ENCODE peak calls at places on chromosomes 12 and 14, in six cellular contexts. Q, G, A, Z, H and C are unnamed samples.

GRCh38 chr12:131196220-131196619 is 242.5 kb downstream of the ADGRD1 start:
- DNase-seq in Q (no peak), G (no peak), A (no peak), Z (no peak), H (no peak), C (no peak)

GRCh38 chr12:93786669-93787397 is 109.7 kb downstream of the CRADD start:
- DNase-seq in Q (no peak), G (no peak), A (no peak), Z (no peak), H (no peak), C (no peak)

GRCh38 chr12:62248873-62249272 is 11.3 kb upstream of the USP15 start:
- DNase-seq in Q (no peak), G (no peak), A (no peak), Z (no peak), H (peak; percentile 8), C (no peak)

GRCh38 chr12:85711735-85712390 is 124.3 kb downstream of the RASSF9 start:
- DNase-seq in Q (no peak), G (no peak), A (no peak), Z (peak; percentile 38), H (peak; percentile 9), C (no peak)

GRCh38 chr12:50055831-50056628 is 1.4 kb upstream of the ASIC1 start:
- DNase-seq in Q (peak; percentile 53), G (no peak), A (peak; percentile 39), Z (no peak), H (peak; percentile 85), C (peak; percentile 73)

GRCh38 chr12:114671321-114671663 is 12.7 kb downstream of the TBX3 start:
- DNase-seq in Q (no peak), G (no peak), A (no peak), Z (no peak), H (no peak), C (no peak)

GRCh38 chr12:63846249-63846967 is 1.9 kb downstream of the SRGAP1 start:
- DNase-seq in Q (no peak), G (no peak), A (no peak), Z (no peak), H (no peak), C (no peak)

GRCh38 chr12:25958254-25959068 is at the start of gene RASSF8:
- DNase-seq in Q (no peak), G (peak; percentile 45), A (no peak), Z (peak; percentile 80), H (peak; percentile 95), C (peak; percentile 79)

GRCh38 chr14:51209457-51209856 is 30.6 kb upstream of the TMX1 start:
- DNase-seq in Q (no peak), G (no peak), A (no peak), Z (no peak), H (no peak), C (no peak)

GRCh38 chr12:41919526-41920305 is 225.0 kb downstream of the GXYLT1 start:
- DNase-seq in Q (no peak), G (no peak), A (no peak), Z (no peak), H (no peak), C (peak; percentile 46)

GRCh38 chr14:73339846-73340565 is 102.7 kb downstream of the PAPLN start:
- DNase-seq in Q (no peak), G (no peak), A (no peak), Z (no peak), H (no peak), C (no peak)

GRCh38 chr14:53032161-53032803 is 81.4 kb upstream of the FERMT2 start:
- DNase-seq in Q (no peak), G (peak; percentile 85), A (no peak), Z (no peak), H (peak; percentile 64), C (peak; percentile 51)

GRCh38 chr12:70101064-70101463 is 142.2 kb upstream of the CNOT2 start:
- DNase-seq in Q (no peak), G (no peak), A (no peak), Z (no peak), H (no peak), C (no peak)